ENCODE peak calls at places on chromosomes 1 and 21, in six cellular contexts. R, T, A, P, X and C are unnamed samples. For H3K4me1, the result is how much of the 10 kb centered on the place peaks cover.

GRCh38 chr1:164576311-164577271 is 17.6 kb downstream of the PBX1 start:
- DNase-seq in R (no peak), T (no peak), A (peak), P (no peak), X (peak), C (no peak)

GRCh38 chr1:165109013-165109412 is 247.5 kb downstream of the LMX1A start:
- DNase-seq in R (no peak), T (no peak), A (no peak), P (no peak), X (no peak), C (no peak)

GRCh38 chr1:69671363-69672010 is 103.8 kb downstream of the LRRC7 start:
- DNase-seq in R (no peak), T (no peak), A (no peak), P (no peak), X (no peak), C (no peak)

GRCh38 chr1:20423169-20423795 is 62.7 kb downstream of the CAMK2N1 start:
- DNase-seq in R (no peak), T (no peak), A (no peak), P (no peak), X (no peak), C (no peak)

GRCh38 chr1:62321438-62321837 is 2.2 kb upstream of the KANK4 start:
- DNase-seq in R (no peak), T (no peak), A (no peak), P (no peak), X (no peak), C (no peak)

GRCh38 chr1:165290143-165290542 is 66.4 kb downstream of the LMX1A start:
- DNase-seq in R (no peak), T (no peak), A (no peak), P (no peak), X (no peak), C (no peak)

GRCh38 chr1:56573311-56573710 is 6.1 kb downstream of the PLPP3 start:
- DNase-seq in R (no peak), T (no peak), A (no peak), P (peak), X (no peak), C (no peak)

GRCh38 chr1:77803371-77803770 is 23.9 kb downstream of the MIGA1 start:
- DNase-seq in R (no peak), T (no peak), A (no peak), P (no peak), X (no peak), C (no peak)

GRCh38 chr1:165697491-165697880 is 876 bp downstream of the ALDH9A1 start:
- DNase-seq in R (no peak), T (no peak), A (no peak), P (no peak), X (no peak), C (no peak)

GRCh38 chr1:114712987-114713386 is 3.6 kb downstream of the NRAS start:
- DNase-seq in R (no peak), T (no peak), A (no peak), P (no peak), X (no peak), C (no peak)

GRCh38 chr1:114719424-114719787 is 2.8 kb upstream of the NRAS start:
- DNase-seq in R (no peak), T (no peak), A (no peak), P (no peak), X (no peak), C (no peak)

GRCh38 chr1:114715952-114716303 is 643 bp downstream of the NRAS start:
- DNase-seq in R (no peak), T (no peak), A (no peak), P (no peak), X (no peak), C (no peak)

GRCh38 chr1:114718661-114719423 is 2.3 kb upstream of the NRAS start:
- DNase-seq in R (no peak), T (no peak), A (no peak), P (no peak), X (no peak), C (no peak)

DNA sequence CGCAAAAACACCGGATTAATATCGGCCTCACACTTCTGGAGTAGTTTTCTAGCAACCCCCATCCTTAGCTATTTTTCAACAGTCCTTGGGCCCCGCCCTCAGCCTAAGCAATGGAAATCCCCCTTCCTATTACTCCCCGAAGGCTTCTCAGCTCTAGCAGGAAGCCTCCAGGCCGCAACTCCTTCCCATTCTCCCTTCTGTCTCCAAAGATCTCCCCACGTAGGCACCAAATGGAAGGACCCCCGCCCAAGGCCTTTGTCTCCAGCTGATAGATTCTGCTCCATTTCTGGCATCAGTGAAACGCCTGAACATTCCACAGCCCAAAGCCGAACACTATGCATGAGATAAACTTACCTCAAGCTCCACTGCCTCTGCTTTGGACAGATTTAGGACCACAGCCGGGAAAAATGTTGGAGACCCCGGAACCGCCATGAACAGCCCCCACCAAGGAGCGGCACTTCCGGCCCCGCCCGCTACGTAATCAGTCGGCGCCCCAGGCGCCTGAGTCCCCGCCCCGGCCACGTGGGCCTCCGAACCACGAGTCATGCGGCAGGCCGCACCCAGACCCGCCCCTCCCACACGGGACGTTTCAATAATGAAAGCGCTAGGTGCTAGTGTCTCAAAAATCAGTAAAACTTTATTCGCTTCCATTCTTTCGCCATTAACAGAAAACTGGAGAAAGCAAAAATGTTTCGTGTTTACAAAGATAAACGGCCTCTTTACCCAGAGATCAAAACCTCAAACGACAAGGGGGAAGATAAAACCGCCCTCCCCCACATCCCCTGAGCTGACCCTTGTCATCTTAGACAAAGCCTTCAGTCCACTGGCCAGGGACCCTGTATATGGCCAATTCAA is at the start of gene NRAS:
- DNase-seq in R (peak), T (peak), A (peak), P (peak), X (peak), C (peak)
- TF ChIP-seq POLR2A in R (peak), T (peak), A (peak), P (peak), X (peak), C (peak)

DNA sequence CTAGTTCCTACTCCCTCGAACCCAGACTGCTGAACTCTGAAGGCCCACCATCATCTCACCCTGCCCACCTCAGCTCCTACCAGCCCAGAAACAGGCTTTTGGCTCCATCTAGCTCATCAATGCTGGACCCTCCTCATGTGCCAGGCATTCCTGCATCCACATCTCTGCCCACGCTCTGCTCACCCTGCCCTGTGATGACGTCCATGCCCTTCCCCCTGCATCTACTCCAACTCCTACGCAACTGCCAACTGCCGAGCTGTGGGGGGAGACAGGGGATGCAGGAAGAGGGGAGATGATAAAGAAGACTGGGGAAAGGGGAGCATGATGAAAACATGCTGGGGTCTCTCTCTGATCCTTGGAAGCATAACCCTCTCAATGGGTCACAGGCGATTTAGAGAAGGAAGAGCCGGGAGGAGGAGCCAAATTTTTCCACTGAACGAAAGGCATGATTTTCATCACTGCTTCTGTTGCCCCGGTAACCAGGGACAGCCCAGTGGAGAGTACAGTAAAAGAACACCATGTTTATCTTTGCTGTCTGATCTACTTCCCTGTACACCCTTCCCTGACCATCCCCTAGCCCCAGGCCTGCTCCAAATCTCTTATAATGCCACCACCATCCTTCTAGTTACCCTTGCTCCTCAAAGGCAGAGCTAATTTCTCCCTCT is 44.3 kb downstream of the CD34 start:
- DNase-seq in R (no peak), T (peak), A (peak), P (peak), X (peak), C (no peak)
- H3K4me1 ChIP-seq in R (half or more), T (under half), A (under half), P (half or more), X (under half), C (under half)

GRCh38 chr1:182386980-182387379 is 4.6 kb downstream of the GLUL start:
- DNase-seq in R (no peak), T (no peak), A (no peak), P (no peak), X (no peak), C (no peak)

GRCh38 chr1:182387566-182387965 is 4.0 kb downstream of the GLUL start:
- DNase-seq in R (no peak), T (no peak), A (no peak), P (no peak), X (no peak), C (no peak)

GRCh38 chr1:182383934-182384333 is 7.7 kb downstream of the GLUL start:
- DNase-seq in R (no peak), T (no peak), A (no peak), P (no peak), X (no peak), C (no peak)

GRCh38 chr1:182384387-182384960 is 7.1 kb downstream of the GLUL start:
- DNase-seq in R (no peak), T (no peak), A (peak), P (peak), X (no peak), C (no peak)

GRCh38 chr1:182385885-182386853 is 5.4 kb downstream of the GLUL start:
- DNase-seq in R (no peak), T (no peak), A (no peak), P (peak), X (no peak), C (no peak)
- H3K4me3 ChIP-seq in R (no peak), T (no peak), A (no peak), P (peak), X (no peak), C (no peak)

GRCh38 chr21:38346286-38346685 is 89.5 kb downstream of the KCNJ15 start:
- DNase-seq in R (no peak), T (no peak), A (no peak), P (no peak), X (no peak), C (no peak)
- TF ChIP-seq POLR2A in R (no peak), T (no peak), A (no peak), P (no peak), X (no peak), C (no peak)

GRCh38 chr21:37408464-37409193 is 42.1 kb downstream of the DYRK1A start:
- DNase-seq in R (no peak), T (no peak), A (no peak), P (no peak), X (no peak), C (no peak)
- H3K4me1 ChIP-seq in R (under half), T (under half), A (under half), P (under half), X (under half), C (under half)

GRCh38 chr1:117646956-117647355 is 41.1 kb downstream of the TENT5C start:
- DNase-seq in R (no peak), T (no peak), A (no peak), P (no peak), X (no peak), C (no peak)

GRCh38 chr1:117646007-117646913 is 40.4 kb downstream of the TENT5C start:
- DNase-seq in R (no peak), T (no peak), A (no peak), P (no peak), X (no peak), C (no peak)

GRCh38 chr1:117644696-117645311 is 39.0 kb downstream of the TENT5C start:
- DNase-seq in R (no peak), T (no peak), A (no peak), P (no peak), X (no peak), C (no peak)

GRCh38 chr1:117643601-117644000 is 37.8 kb downstream of the TENT5C start:
- DNase-seq in R (no peak), T (no peak), A (no peak), P (no peak), X (no peak), C (no peak)

DNA sequence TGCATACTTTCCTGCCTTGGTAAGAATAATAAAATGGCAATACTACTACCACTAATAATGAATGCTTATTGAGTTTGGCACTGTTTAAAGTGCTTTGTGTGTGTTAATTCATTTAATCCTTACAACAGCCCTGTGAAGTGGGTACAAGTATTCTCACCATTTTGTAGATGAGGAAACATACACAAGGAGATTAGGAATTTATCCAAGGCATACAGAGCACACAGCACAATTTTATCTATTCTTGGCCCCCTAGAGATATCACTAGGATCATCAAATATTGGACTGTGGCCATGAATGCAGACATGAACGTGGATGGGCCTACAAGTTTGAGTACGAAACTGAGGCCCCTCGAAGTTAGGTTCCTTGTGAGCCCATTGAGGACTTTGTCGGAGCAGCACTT is 39.5 kb downstream of the TENT5C start:
- DNase-seq in R (no peak), T (no peak), A (no peak), P (no peak), X (no peak), C (no peak)
- H3K4me3 ChIP-seq in R (no peak), T (no peak), A (no peak), P (no peak), X (no peak), C (no peak)

GRCh38 chr1:151047925-151048644 is 534 bp downstream of the C1orf56 start:
- DNase-seq in R (no peak), T (peak), A (peak), P (peak), X (peak), C (peak)
- TF ChIP-seq POLR2A in R (peak), T (peak), A (no peak), P (no peak), X (peak), C (peak)

GRCh38 chr1:200336901-200337391 is 72.9 kb downstream of the ZNF281 start:
- DNase-seq in R (no peak), T (no peak), A (no peak), P (no peak), X (no peak), C (no peak)

GRCh38 chr1:200336111-200336845 is 73.6 kb downstream of the ZNF281 start:
- DNase-seq in R (no peak), T (no peak), A (no peak), P (no peak), X (no peak), C (no peak)

GRCh38 chr1:200334661-200335256 is 75.1 kb downstream of the ZNF281 start:
- DNase-seq in R (no peak), T (no peak), A (no peak), P (no peak), X (no peak), C (no peak)

GRCh38 chr1:200337831-200338230 is 72.0 kb downstream of the ZNF281 start:
- DNase-seq in R (no peak), T (no peak), A (no peak), P (no peak), X (no peak), C (no peak)

GRCh38 chr1:200337410-200337809 is 72.4 kb downstream of the ZNF281 start:
- DNase-seq in R (no peak), T (no peak), A (no peak), P (no peak), X (no peak), C (no peak)
- H3K4me1 ChIP-seq in R (under half), T (under half), A (under half), P (under half), X (under half), C (under half)

GRCh38 chr21:25906554-25906953 is 171.8 kb downstream of the GABPA start:
- DNase-seq in R (no peak), T (no peak), A (no peak), P (no peak), X (no peak), C (no peak)
- H3K4me3 ChIP-seq in R (no peak), T (no peak), A (no peak), P (no peak), X (no peak), C (no peak)

GRCh38 chr1:115089443-115090340 is at the start of gene TSPAN2:
- DNase-seq in R (no peak), T (peak), A (peak), P (peak), X (peak), C (no peak)
- TF ChIP-seq POLR2A in R (peak), T (no peak), A (no peak), P (no peak), X (peak), C (no peak)